ENCODE peak calls at places on chromosome 3, in six cellular contexts. Y is stimulated activated naive CD8-positive, alpha-beta T cell treated with anti-CD3 and anti-CD28 coated beads, Interleukin-15, Interleukin-2, amounts not matched to agents 100 U/mL and 50 U/mL, for 24 hours; L is CD8-positive, alpha-beta memory T cell; E is posterior vena cava; C is retina; O is amygdala. X is an unnamed sample.

GRCh38 chr3:124883766-124884473 is 3.2 kb downstream of the ITGB5 start:
- DNase-seq in Y (no peak), E (peak), O (no peak), C (no peak), L (no peak), X (peak)

GRCh38 chr3:48143567-48143966 is 44.6 kb downstream of the CDC25A start:
- DNase-seq in O (no peak), E (no peak), L (no peak), Y (no peak), C (no peak), X (no peak)

GRCh38 chr3:116288480-116288879 is 156.8 kb downstream of the LSAMP start:
- DNase-seq in L (no peak), Y (no peak), O (no peak), C (no peak), E (no peak), X (no peak)

GRCh38 chr3:126179825-126180476 is 435 bp downstream of the ALDH1L1 start:
- DNase-seq in L (no peak), O (peak), C (peak), E (no peak), Y (no peak), X (peak)

GRCh38 chr3:33768578-33768977 is 29.9 kb upstream of the PDCD6IP start:
- DNase-seq in E (no peak), O (no peak), L (no peak), C (no peak), Y (no peak), X (no peak)

GRCh38 chr3:190239325-190239724 is 82.9 kb downstream of the CLDN1 start:
- DNase-seq in C (no peak), E (no peak), L (no peak), O (no peak), Y (no peak), X (no peak)

GRCh38 chr3:40970067-40970466 is 229.2 kb upstream of the CTNNB1 start:
- DNase-seq in E (no peak), O (no peak), C (no peak), L (no peak), Y (no peak), X (no peak)

GRCh38 chr3:197392961-197393360 is 94.5 kb upstream of the DLG1 start:
- DNase-seq in Y (no peak), O (no peak), L (no peak), C (no peak), E (peak), X (no peak)

GRCh38 chr3:135513106-135514063 is 452.1 kb upstream of the PPP2R3A start:
- DNase-seq in L (no peak), O (no peak), C (no peak), Y (no peak), E (no peak), X (no peak)

GRCh38 chr3:169133178-169134161 is 530.0 kb downstream of the MECOM start:
- DNase-seq in C (no peak), E (no peak), L (no peak), O (no peak), Y (no peak), X (no peak)

GRCh38 chr3:81749285-81749684 is 12.2 kb downstream of the GBE1 start:
- DNase-seq in Y (no peak), O (no peak), L (no peak), E (no peak), C (no peak), X (no peak)

GRCh38 chr3:78988324-78988723 is 779.5 kb downstream of the ROBO1 start:
- DNase-seq in Y (no peak), O (no peak), E (no peak), L (no peak), C (no peak), X (no peak)

GRCh38 chr3:155079795-155080546 is at the start of gene MME:
- DNase-seq in Y (no peak), E (peak), C (peak), O (no peak), L (no peak), X (no peak)

GRCh38 chr3:14769531-14770325 is 49.0 kb upstream of the FGD5 start:
- DNase-seq in O (no peak), C (no peak), L (no peak), E (no peak), Y (no peak), X (no peak)

GRCh38 chr3:161148832-161149475 is 43.8 kb upstream of the B3GALNT1 start:
- DNase-seq in E (no peak), O (no peak), L (no peak), Y (no peak), C (no peak), X (no peak)

X was measured in sigmoid colon.